ENCODE peak calls at places on chromosomes 5 and 9, in six cellular contexts. M, D, C, X, F and J are unnamed samples.

GRCh38 chr5:125630260-125630659 is 792.9 kb upstream of the GRAMD2B start:
- DNase-seq in C (no peak), F (no peak), M (no peak), D (no peak), X (no peak), J (no peak)

GRCh38 chr9:21873540-21874221 is 71.2 kb downstream of the MTAP start:
- DNase-seq in F (no peak), D (no peak), M (no peak), X (no peak), C (no peak), J (no peak)

GRCh38 chr5:81326554-81326953 is 25.2 kb downstream of the ZCCHC9 start:
- DNase-seq in C (no peak), M (no peak), X (no peak), F (no peak), D (no peak), J (no peak)

GRCh38 chr9:28648723-28649122 is 1075.4 kb upstream of the C9orf72 start:
- DNase-seq in F (no peak), M (no peak), X (no peak), D (no peak), C (no peak), J (no peak)

GRCh38 chr5:138334867-138335447 is 3.1 kb upstream of the FAM53C start:
- DNase-seq in F (no peak), D (no peak), C (no peak), M (no peak), X (no peak), J (no peak)

GRCh38 chr9:133689151-133689763 is 48.9 kb downstream of the SARDH start:
- DNase-seq in D (no peak), X (no peak), M (no peak), F (peak; percentile 15), C (no peak), J (no peak)

GRCh38 chr5:126122942-126123341 is 300.3 kb upstream of the GRAMD2B start:
- DNase-seq in C (no peak), D (no peak), F (no peak), M (no peak), X (no peak), J (peak; percentile 21)

GRCh38 chr5:1793301-1793740 is 6.3 kb downstream of the MRPL36 start:
- DNase-seq in C (no peak), X (peak; percentile 22), F (no peak), D (no peak), M (no peak), J (no peak)

GRCh38 chr5:111932628-111933027 is 175.6 kb upstream of the NREP start:
- DNase-seq in M (peak; percentile 11), C (no peak), D (no peak), F (no peak), X (no peak), J (no peak)

GRCh38 chr5:117065161-117065560 is 490.5 kb upstream of the SEMA6A start:
- DNase-seq in F (no peak), X (no peak), M (no peak), C (no peak), D (no peak), J (no peak)

GRCh38 chr5:33937017-33937699 is 972 bp downstream of the RXFP3 start:
- DNase-seq in C (no peak), D (no peak), F (peak; percentile 34), M (peak; percentile 8), X (no peak), J (no peak)
- H3K4me3 ChIP-seq in C (no peak overlapping the region), D (no peak overlapping the region), F (peak overlapping the region; percentile 42), M (peak overlapping the region; percentile 43), X (peak overlapping the region; percentile 20), J (no peak overlapping the region)

DNA sequence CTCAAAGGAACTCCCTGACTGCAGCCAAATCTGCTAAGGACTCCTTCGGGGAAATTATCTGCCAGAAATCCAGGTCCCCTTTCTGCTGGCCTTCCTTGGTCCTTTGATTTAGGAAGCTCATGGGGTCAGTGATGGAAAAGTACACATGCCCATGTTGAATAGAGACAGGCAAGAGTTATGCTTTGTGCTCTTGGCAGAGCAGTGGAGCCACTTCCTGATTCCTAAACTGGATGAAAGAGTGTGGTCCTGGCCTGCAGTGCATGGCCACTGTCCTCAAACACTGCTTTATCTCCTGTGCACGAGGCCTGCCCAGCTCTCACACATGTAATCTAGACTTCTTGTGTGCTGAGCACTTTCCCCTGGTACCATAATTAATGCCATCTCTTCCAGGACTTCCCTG is 2.0 kb upstream of the EBF1 start:
- DNase-seq in X (no peak), D (no peak), M (no peak), C (no peak), F (no peak), J (peak; percentile 23)
- H3K4me3 ChIP-seq in X (peak overlapping the region; percentile 67), D (no peak overlapping the region), M (peak overlapping the region; percentile 77), C (peak overlapping the region; percentile 55), F (peak overlapping the region; percentile 71), J (peak overlapping the region; percentile 69)

DNA sequence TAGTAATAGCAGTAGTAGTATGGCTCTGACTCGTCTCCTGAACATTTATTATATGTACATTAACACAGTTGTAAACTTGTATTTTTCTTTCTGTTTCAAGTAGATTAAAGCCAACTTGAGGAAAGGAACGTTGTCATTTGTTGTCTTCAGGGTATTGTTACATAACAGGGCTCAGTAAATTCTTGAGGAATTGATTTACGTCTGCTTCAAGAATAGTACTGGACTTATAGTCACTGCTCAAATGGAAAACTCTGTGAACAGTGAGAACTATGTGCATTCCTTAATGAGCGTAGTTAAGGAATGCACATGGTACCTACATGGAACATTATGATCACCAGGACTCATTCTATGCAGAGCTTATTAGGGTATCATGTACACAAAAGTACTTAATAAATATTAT is 108.9 kb upstream of the SH3GL2 start:
- DNase-seq in C (no peak), F (no peak), X (no peak), D (no peak), M (no peak), J (no peak)
- H3K4me3 ChIP-seq in C (no peak overlapping the region), F (no peak overlapping the region), X (no peak overlapping the region), D (no peak overlapping the region), M (no peak overlapping the region), J (no peak overlapping the region)

DNA sequence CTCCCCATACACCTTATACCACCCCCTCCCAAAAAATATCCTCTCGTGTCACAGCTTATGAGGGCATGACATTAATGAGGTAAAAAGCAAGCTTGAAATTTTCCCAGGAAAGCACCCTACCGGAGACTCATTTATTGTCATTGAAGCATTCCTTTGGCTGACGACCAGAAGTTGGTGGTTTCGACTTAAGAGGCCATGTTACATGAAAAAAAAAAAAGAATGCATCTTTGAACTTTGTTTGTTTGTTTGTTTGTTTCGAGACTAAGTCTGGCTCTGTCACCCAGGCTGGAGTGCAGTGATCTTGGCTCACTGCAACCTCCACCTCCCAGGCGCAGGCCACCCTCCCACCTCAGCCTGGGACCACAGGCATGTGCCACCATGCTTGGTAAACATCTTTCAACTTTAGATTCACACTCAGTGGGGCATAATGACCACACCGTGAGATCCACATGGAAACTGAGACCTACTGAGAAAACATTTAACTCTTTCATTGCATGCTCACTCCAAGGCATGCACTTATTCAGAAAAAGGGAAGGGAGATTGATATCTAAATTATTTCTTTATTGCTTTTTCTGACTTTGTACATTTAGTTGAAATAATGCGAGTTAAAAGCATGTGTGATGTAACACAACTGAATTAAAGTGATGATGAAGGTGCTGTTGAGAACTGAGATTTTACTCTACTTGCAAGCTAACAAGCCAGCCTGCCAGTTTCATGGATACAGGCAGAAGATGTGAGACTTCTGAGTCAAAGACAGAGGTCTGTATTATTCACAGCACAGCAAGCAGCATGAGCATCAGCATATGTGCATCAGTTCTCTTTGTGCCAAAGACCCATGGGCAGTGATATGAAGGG is 5.1 kb upstream of the RAB14 start:
- DNase-seq in D (no peak), X (no peak), C (no peak), F (no peak), M (no peak), J (peak; percentile 42)
- H3K4me3 ChIP-seq in D (no peak overlapping the region), X (no peak overlapping the region), C (no peak overlapping the region), F (no peak overlapping the region), M (no peak overlapping the region), J (no peak overlapping the region)

DNA sequence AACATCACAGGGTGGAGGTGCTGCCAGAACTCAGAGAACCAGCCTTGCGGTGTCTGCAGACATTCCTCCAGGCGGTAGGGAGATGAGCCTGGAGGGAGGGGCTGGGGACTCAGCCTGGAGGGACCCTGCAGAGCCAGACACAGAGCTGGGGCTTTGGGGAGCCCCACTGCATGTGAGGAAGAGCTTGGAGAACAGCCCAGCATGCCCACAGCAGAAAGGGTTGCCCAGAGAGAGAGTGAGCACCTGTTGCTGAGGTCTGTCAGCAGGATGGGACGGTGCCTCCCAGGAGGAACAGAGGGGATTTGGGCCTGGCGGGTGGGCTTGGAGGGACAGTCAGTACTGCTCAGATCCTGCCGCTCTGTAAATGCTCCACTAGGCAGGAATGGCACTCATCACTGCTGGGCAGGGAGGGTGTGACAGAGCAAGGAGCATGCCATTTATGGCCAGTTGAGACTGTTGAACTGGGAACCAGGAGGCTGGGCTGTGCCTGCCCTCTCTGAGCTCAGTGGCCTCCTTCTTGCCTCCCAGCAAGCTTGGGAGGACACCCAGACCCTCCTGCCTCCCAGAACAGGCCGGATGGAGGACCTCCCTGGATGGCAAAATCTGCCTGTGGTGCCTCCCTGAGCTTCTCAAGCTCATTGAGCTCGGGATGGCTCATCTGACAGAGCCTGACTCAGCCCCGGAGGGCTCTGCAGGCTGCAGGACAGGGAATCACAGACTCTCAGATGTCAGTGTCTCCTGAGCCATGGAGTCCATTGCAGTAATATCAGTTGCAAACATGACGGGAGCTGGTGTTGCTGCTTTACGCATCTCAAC is 828 bp upstream of the HRCT1 start:
- DNase-seq in M (no peak), F (no peak), D (no peak), X (no peak), C (no peak), J (peak; percentile 47)
- H3K4me3 ChIP-seq in M (peak overlapping the region; percentile 47), F (no peak overlapping the region), D (no peak overlapping the region), X (no peak overlapping the region), C (no peak overlapping the region), J (no peak overlapping the region)

GRCh38 chr9:130298663-130299279 is 33.2 kb downstream of the HMCN2 start:
- DNase-seq in X (no peak), F (peak; percentile 31), C (no peak), M (no peak), D (no peak), J (peak; percentile 41)
- H3K4me3 ChIP-seq in X (no peak overlapping the region), F (no peak overlapping the region), C (no peak overlapping the region), M (no peak overlapping the region), D (no peak overlapping the region), J (no peak overlapping the region)

GRCh38 chr9:93183663-93184438 is at the start of gene WNK2:
- DNase-seq in C (peak; percentile 50), D (peak; percentile 46), F (no peak), X (no peak), M (peak; percentile 47), J (peak; percentile 72)
- H3K4me3 ChIP-seq in C (peak within 1 kb of the TSS; percentile 49), D (peak within 1 kb of the TSS; percentile 42), F (peak within 1 kb of the TSS; percentile 77), X (peak within 1 kb of the TSS; percentile 36), M (peak within 1 kb of the TSS; percentile 63), J (peak within 1 kb of the TSS; percentile 45)

GRCh38 chr5:618450-618849 is 6.3 kb downstream of the CEP72 start:
- DNase-seq in D (no peak), X (peak; percentile 19), C (no peak), F (no peak), M (no peak), J (no peak)
- H3K4me3 ChIP-seq in D (no peak overlapping the region), X (no peak overlapping the region), C (no peak overlapping the region), F (no peak overlapping the region), M (no peak overlapping the region), J (no peak overlapping the region)